ENCODE peak calls at places on chromosome 12, in seven cellular contexts. X is HT-29, I is DMS153, Y is fibroblast of the aortic adventitia, J is breast epithelium, W is IMR-90, R is cardiac muscle cell. P is an unnamed sample.

GRCh38 chr12:12985817-12986408 is 14.2 kb downstream of the HEBP1 start:
- DNase-seq in Y (peak), J (no peak), I (no peak), W (peak), X (peak), R (peak), P (peak)

GRCh38 chr12:131211279-131211938 is 257.7 kb downstream of the ADGRD1 start:
- DNase-seq in R (no peak), I (no peak), X (no peak), J (no peak), Y (no peak), W (no peak), P (no peak)

GRCh38 chr12:89960011-89960507 is 251.4 kb upstream of the ATP2B1 start:
- DNase-seq in Y (no peak), I (no peak), J (no peak), X (peak), R (no peak), W (peak), P (no peak)

GRCh38 chr12:11668611-11669010 is 19.1 kb downstream of the ETV6 start:
- DNase-seq in J (no peak), W (no peak), X (peak), Y (no peak), I (no peak), R (no peak), P (no peak)

GRCh38 chr12:52127683-52128450 is 48.4 kb downstream of the SMIM41 start:
- DNase-seq in J (no peak), R (no peak), Y (no peak), I (no peak), X (no peak), W (no peak), P (no peak)

GRCh38 chr12:50914872-50915484 is 37.4 kb upstream of the HIGD1C start:
- DNase-seq in Y (no peak), I (no peak), X (no peak), W (no peak), J (no peak), R (no peak), P (no peak)

GRCh38 chr12:116673713-116674112 is 64.2 kb downstream of the SPRING1 start:
- DNase-seq in Y (no peak), J (no peak), I (no peak), X (peak), W (no peak), R (no peak), P (no peak)

GRCh38 chr12:82174936-82175335 is 183.3 kb downstream of the CCDC59 start:
- DNase-seq in I (peak), X (no peak), R (no peak), Y (no peak), W (no peak), J (no peak), P (no peak)

GRCh38 chr12:107092669-107093546 is 441 bp downstream of the CRY1 start:
- DNase-seq in R (peak), W (no peak), J (peak), I (peak), Y (peak), X (no peak), P (peak)

GRCh38 chr12:71792599-71792998 is 37.9 kb downstream of the RAB21 start:
- DNase-seq in W (no peak), I (no peak), X (no peak), J (no peak), R (no peak), Y (no peak), P (no peak)

GRCh38 chr12:121580959-121581680 is at the start of gene KDM2B:
- DNase-seq in Y (peak), W (peak), X (no peak), J (no peak), I (peak), R (peak), P (peak)

GRCh38 chr12:108833355-108833733 is 24.0 kb downstream of the SSH1 start:
- DNase-seq in I (no peak), R (peak), Y (peak), X (no peak), W (peak), J (peak), P (no peak)

GRCh38 chr12:1760566-1761382 is 59.6 kb upstream of the LRTM2 start:
- DNase-seq in Y (peak), J (no peak), I (no peak), R (no peak), W (peak), X (peak), P (no peak)

GRCh38 chr12:57226588-57227314 is 2.8 kb upstream of the SHMT2 start:
- DNase-seq in J (no peak), W (no peak), X (no peak), Y (no peak), I (no peak), R (no peak), P (no peak)

GRCh38 chr12:31991146-31991545 is 31.9 kb downstream of the RESF1 start:
- DNase-seq in Y (no peak), X (no peak), W (no peak), J (no peak), I (no peak), R (no peak), P (no peak)

GRCh38 chr12:25529738-25530137 is 23.3 kb downstream of the LMNTD1 start:
- DNase-seq in X (no peak), I (no peak), W (peak), Y (peak), R (no peak), J (no peak), P (no peak)

GRCh38 chr12:76802060-76802459 is 38.1 kb downstream of the ZDHHC17 start:
- DNase-seq in W (no peak), J (no peak), Y (no peak), R (no peak), I (no peak), X (no peak), P (no peak)

GRCh38 chr12:28114488-28114887 is 75.8 kb upstream of the CCDC91 start:
- DNase-seq in I (no peak), X (no peak), R (no peak), Y (no peak), J (no peak), W (peak), P (no peak)